ENCODE peak calls at places on chromosomes 1 and 21, in five cellular contexts. D, G, A, C and L are unnamed samples.

GRCh38 chr1:5844442-5844841 is 147.8 kb downstream of the NPHP4 start:
- DNase-seq in D (no peak), G (no peak), A (no peak), C (no peak), L (no peak)

GRCh38 chr1:184593612-184594011 is 161.0 kb downstream of the EDEM3 start:
- DNase-seq in D (no peak), G (no peak), A (no peak), C (no peak), L (no peak)

GRCh38 chr1:78607334-78607927 is 12.8 kb upstream of the IFI44L start:
- DNase-seq in D (no peak), G (no peak), A (peak; percentile 34), C (no peak), L (no peak)

GRCh38 chr1:169586395-169587255 is at the start of gene F5:
- DNase-seq in D (peak; percentile 74), G (peak; percentile 55), A (peak; percentile 82), C (peak; percentile 82), L (peak; percentile 81)

GRCh38 chr1:229756666-229757065 is 130.6 kb downstream of the URB2 start:
- DNase-seq in D (no peak), G (no peak), A (peak; percentile 88), C (no peak), L (no peak)

GRCh38 chr1:150536836-150537731 is 12.1 kb upstream of the ADAMTSL4 start:
- DNase-seq in D (no peak), G (no peak), A (no peak), C (no peak), L (no peak)

GRCh38 chr1:153849487-153850185 is 73.1 kb downstream of the GATAD2B start:
- DNase-seq in D (no peak), G (no peak), A (no peak), C (no peak), L (no peak)

GRCh38 chr1:206469933-206470691 is at the start of gene IKBKE:
- DNase-seq in D (peak; percentile 38), G (peak; percentile 28), A (peak; percentile 85), C (peak; percentile 84), L (peak; percentile 55)

GRCh38 chr1:67850611-67851075 is 17.4 kb upstream of the GNG12 start:
- DNase-seq in D (no peak), G (peak; percentile 39), A (peak; percentile 83), C (peak; percentile 91), L (peak; percentile 75)

GRCh38 chr1:32464716-32465540 is at the start of gene ZBTB8B:
- DNase-seq in D (peak; percentile 93), G (peak; percentile 80), A (peak; percentile 25), C (peak; percentile 60), L (peak; percentile 56)

GRCh38 chr1:33013791-33014190 is 22.9 kb downstream of the AK2 start:
- DNase-seq in D (no peak), G (no peak), A (no peak), C (no peak), L (no peak)

GRCh38 chr1:192539450-192540132 is 36.0 kb upstream of the RGS1 start:
- DNase-seq in D (peak; percentile 5), G (no peak), A (peak; percentile 97), C (no peak), L (no peak)

GRCh38 chr1:117138556-117138955 is 17.0 kb upstream of the TRIM45 start:
- DNase-seq in D (no peak), G (no peak), A (no peak), C (no peak), L (no peak)

GRCh38 chr1:107991371-107992066 is 26.5 kb upstream of the VAV3 start:
- DNase-seq in D (no peak), G (no peak), A (no peak), C (no peak), L (no peak)

GRCh38 chr1:212118167-212118871 is 82.8 kb downstream of the DTL start:
- DNase-seq in D (no peak), G (no peak), A (no peak), C (no peak), L (no peak)

GRCh38 chr1:207049974-207050391 is 1.0 kb downstream of the YOD1 start:
- DNase-seq in D (no peak), G (peak; percentile 67), A (peak; percentile 71), C (peak; percentile 88), L (peak; percentile 62)

GRCh38 chr21:42721341-42721824 is 68.0 kb downstream of the PDE9A start:
- DNase-seq in D (no peak), G (peak; percentile 49), A (no peak), C (peak; percentile 83), L (peak; percentile 32)

GRCh38 chr21:41065539-41065938 is 102.4 kb upstream of the BACE2 start:
- DNase-seq in D (no peak), G (no peak), A (no peak), C (no peak), L (no peak)

GRCh38 chr1:230083053-230083452 is 16.0 kb downstream of the GALNT2 start:
- DNase-seq in D (no peak), G (no peak), A (no peak), C (no peak), L (no peak)

GRCh38 chr1:85372683-85373446 is 92.1 kb downstream of the DDAH1 start:
- DNase-seq in D (no peak), G (peak; percentile 22), A (no peak), C (no peak), L (peak; percentile 20)

GRCh38 chr1:33624991-33625870 is 152.8 kb downstream of the ZSCAN20 start:
- DNase-seq in D (no peak), G (no peak), A (no peak), C (no peak), L (no peak)

GRCh38 chr1:37338658-37339057 is 135.7 kb upstream of the ZC3H12A start:
- DNase-seq in D (no peak), G (no peak), A (no peak), C (no peak), L (no peak)

GRCh38 chr1:1270813-1271212 is 2.8 kb downstream of the UBE2J2 start:
- DNase-seq in D (no peak), G (no peak), A (no peak), C (no peak), L (no peak)

GRCh38 chr21:16137106-16137505 is 407.3 kb downstream of the USP25 start:
- DNase-seq in D (no peak), G (no peak), A (no peak), C (no peak), L (no peak)

GRCh38 chr1:156276966-156277381 is 5.7 kb downstream of the SMG5 start:
- DNase-seq in D (no peak), G (no peak), A (no peak), C (no peak), L (no peak)

GRCh38 chr1:5492861-5493260 is 499.4 kb downstream of the NPHP4 start:
- DNase-seq in D (no peak), G (no peak), A (no peak), C (no peak), L (no peak)

GRCh38 chr1:55127827-55128343 is 87.3 kb downstream of the USP24 start:
- DNase-seq in D (no peak), G (no peak), A (peak; percentile 6), C (no peak), L (no peak)

GRCh38 chr1:17877316-17877715 is 122.2 kb downstream of the ACTL8 start:
- DNase-seq in D (no peak), G (no peak), A (no peak), C (no peak), L (no peak)

GRCh38 chr1:200075938-200076546 is 48.5 kb downstream of the NR5A2 start:
- DNase-seq in D (peak; percentile 17), G (peak; percentile 6), A (peak; percentile 24), C (no peak), L (peak; percentile 76)

GRCh38 chr1:65243492-65243891 is 65.9 kb upstream of the DNAJC6 start:
- DNase-seq in D (no peak), G (no peak), A (no peak), C (no peak), L (no peak)

GRCh38 chr1:94593611-94594010 is 52.1 kb upstream of the F3 start:
- DNase-seq in D (no peak), G (no peak), A (no peak), C (no peak), L (no peak)